ENCODE peak calls at places on chromosomes 4 and X, in six cellular contexts. R is H9, A is IMR-90, K is neuronal stem cell, U is H1, V is trophoblast cell. F is an unnamed sample.

GRCh38 chr4:52546449-52546848 is 112.7 kb downstream of the USP46 start:
- DNase-seq in R (no peak), A (no peak), K (no peak), U (no peak), V (no peak), F (no peak)

GRCh38 chr4:113574636-113575103 is 186.9 kb downstream of the CAMK2D start:
- DNase-seq in R (no peak), A (peak), K (no peak), U (no peak), V (no peak), F (peak)

GRCh38 chrX:52261463-52262194 is 76.9 kb downstream of the MAGED4 start:
- DNase-seq in R (peak), A (peak), K (peak), U (peak), V (peak), F (peak)

GRCh38 chrX:96436105-96436504 is 248.5 kb upstream of the DIAPH2 start:
- DNase-seq in R (no peak), A (peak), K (no peak), U (no peak), V (no peak), F (peak)

GRCh38 chr4:140789752-140790151 is 33.6 kb upstream of the TBC1D9 start:
- DNase-seq in R (no peak), A (peak), K (no peak), U (no peak), V (peak), F (peak)

GRCh38 chrX:40169193-40170086 is 71.7 kb upstream of the BCOR start:
- DNase-seq in R (peak), A (peak), K (no peak), U (peak), V (peak), F (peak)

GRCh38 chrX:136057567-136057966 is 72.3 kb downstream of the SLC9A6 start:
- DNase-seq in R (no peak), A (no peak), K (no peak), U (no peak), V (no peak), F (no peak)

GRCh38 chr4:145812902-145813301 is 125.7 kb downstream of the ZNF827 start:
- DNase-seq in R (no peak), A (no peak), K (no peak), U (no peak), V (peak), F (no peak)

GRCh38 chr4:113952452-113953029 is 26.9 kb downstream of the ARSJ start:
- DNase-seq in R (peak), A (peak), K (peak), U (peak), V (no peak), F (peak)

GRCh38 chrX:18425199-18426003 is at the start of gene CDKL5:
- DNase-seq in R (peak), A (peak), K (peak), U (peak), V (peak), F (peak)

GRCh38 chr4:162237676-162238075 is 73.9 kb upstream of the FSTL5 start:
- DNase-seq in R (no peak), A (no peak), K (no peak), U (no peak), V (no peak), F (no peak)

GRCh38 chrX:100663651-100664050 is 19.7 kb downstream of the SRPX2 start:
- DNase-seq in R (no peak), A (no peak), K (no peak), U (no peak), V (no peak), F (no peak)

GRCh38 chrX:26783512-26784225 is 567.7 kb downstream of the MAGEB5 start:
- DNase-seq in R (peak), A (peak), K (peak), U (peak), V (no peak), F (peak)

GRCh38 chrX:31483336-31483735 is 411.5 kb upstream of the FTHL17 start:
- DNase-seq in R (no peak), A (peak), K (no peak), U (no peak), V (no peak), F (peak)

GRCh38 chr4:29558789-29559188 is 1161.4 kb upstream of the PCDH7 start:
- DNase-seq in R (no peak), A (no peak), K (no peak), U (no peak), V (no peak), F (no peak)

GRCh38 chrX:97639526-97639925 is 755.8 kb downstream of the RPA4 start:
- DNase-seq in R (peak), A (no peak), K (peak), U (peak), V (no peak), F (no peak)

GRCh38 chr4:28562913-28563312 is 1702.3 kb downstream of the STIM2 start:
- DNase-seq in R (no peak), A (no peak), K (no peak), U (no peak), V (no peak), F (no peak)

GRCh38 chrX:32530802-32531403 is 680.4 kb downstream of the DMD start:
- DNase-seq in R (no peak), A (peak), K (peak), U (no peak), V (peak), F (peak)

GRCh38 chr4:7410470-7410869 is 24.3 kb downstream of the PSAPL1 start:
- DNase-seq in R (no peak), A (peak), K (no peak), U (no peak), V (no peak), F (peak)

GRCh38 chrX:128020701-128021100 is 31.5 kb downstream of the ACTRT1 start:
- DNase-seq in R (no peak), A (peak), K (no peak), U (no peak), V (peak), F (peak)

GRCh38 chr4:95059630-95060029 is 301.9 kb downstream of the BMPR1B start:
- DNase-seq in R (no peak), A (no peak), K (no peak), U (no peak), V (no peak), F (no peak)

GRCh38 chr4:37648084-37648817 is 37.9 kb downstream of the RELL1 start:
- DNase-seq in R (peak), A (peak), K (no peak), U (peak), V (peak), F (peak)

GRCh38 chr4:185395255-185395955 is at the start of gene LRP2BP:
- DNase-seq in R (no peak), A (no peak), K (no peak), U (no peak), V (no peak), F (peak)

DNA sequence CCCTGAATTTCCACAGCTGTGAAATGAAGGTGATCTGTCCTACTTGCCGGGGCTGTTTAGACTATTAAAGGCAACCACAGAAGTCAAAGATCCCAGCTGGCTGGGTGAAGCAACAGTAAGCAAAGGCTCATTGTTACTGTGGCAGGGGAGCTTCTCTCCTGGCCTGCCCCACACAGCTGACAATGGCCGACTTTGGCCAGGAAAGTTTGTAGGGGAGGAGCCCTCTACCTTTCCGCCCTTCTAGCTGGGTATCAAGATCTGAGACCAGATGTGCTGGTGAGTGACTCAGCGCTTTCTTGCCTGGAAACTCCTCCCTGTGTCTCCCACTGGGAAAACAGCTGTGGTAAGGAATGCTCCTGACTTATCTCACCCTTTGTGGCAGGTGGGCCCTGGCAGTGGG is 21.1 kb downstream of the RASSF6 start:
- DNase-seq in R (peak), A (peak), K (no peak), U (no peak), V (peak), F (peak)
- H3K9ac ChIP-seq in R (no peak), A (no peak), K (no peak), U (no peak), V (no peak), F (no peak)

DNA sequence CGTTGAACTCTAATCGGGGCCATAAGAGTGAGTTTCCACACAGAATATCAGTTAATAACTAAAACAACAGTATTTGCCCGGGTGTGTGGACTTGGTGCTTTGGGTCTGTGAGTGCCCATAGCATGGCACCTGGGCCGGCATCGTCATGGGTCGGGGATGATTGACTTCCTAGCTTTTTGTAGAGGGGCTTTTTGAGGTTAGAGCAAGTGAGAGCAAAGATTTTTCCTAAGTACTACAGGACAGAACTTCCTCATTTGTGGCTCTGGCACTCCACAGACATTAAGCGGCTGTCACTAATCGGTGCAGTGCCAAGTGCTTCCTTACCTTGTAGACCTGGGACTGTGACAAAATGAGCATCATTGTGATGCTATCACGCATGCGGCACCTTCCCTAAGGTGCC is 81.0 kb downstream of the SHROOM2 start:
- DNase-seq in R (no peak), A (no peak), K (no peak), U (no peak), V (no peak), F (no peak)
- H4K91ac ChIP-seq in R (no peak), A (no peak), K (no peak), U (no peak), V (peak), F (no peak)

DNA sequence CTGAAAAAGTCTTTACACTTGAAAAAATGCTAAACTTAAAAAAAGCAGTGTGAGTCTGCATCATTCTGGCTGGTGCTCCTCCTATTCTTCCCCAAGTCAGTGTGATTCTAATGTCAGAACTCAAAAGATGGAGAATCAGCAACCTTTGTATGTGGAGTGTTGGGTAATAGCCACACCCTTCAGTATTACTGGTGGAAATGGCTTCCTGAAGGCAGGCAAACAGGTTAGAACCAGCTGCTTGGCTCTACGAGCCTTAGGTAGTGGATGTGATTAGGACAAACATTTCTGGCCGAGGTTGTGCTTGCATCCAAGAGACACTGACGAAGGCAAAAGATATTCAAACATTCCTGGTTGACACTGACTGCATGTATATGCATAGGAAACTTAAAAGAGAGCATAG is 353.5 kb upstream of the TACR3 start:
- DNase-seq in R (no peak), A (no peak), K (no peak), U (no peak), V (no peak), F (no peak)
- H3K9ac ChIP-seq in R (no peak), A (no peak), K (no peak), U (no peak), V (no peak), F (no peak)

GRCh38 chr4:76178296-76178695 is 30.1 kb upstream of the NUP54 start:
- DNase-seq in R (no peak), A (no peak), K (no peak), U (no peak), V (no peak), F (no peak)

GRCh38 chr4:76177709-76178108 is 29.5 kb upstream of the NUP54 start:
- DNase-seq in R (no peak), A (no peak), K (no peak), U (no peak), V (no peak), F (no peak)

GRCh38 chr4:76175336-76175735 is 27.1 kb upstream of the NUP54 start:
- DNase-seq in R (no peak), A (no peak), K (no peak), U (no peak), V (no peak), F (no peak)

GRCh38 chr4:76179398-76180318 is 31.5 kb upstream of the NUP54 start:
- DNase-seq in R (peak), A (peak), K (peak), U (peak), V (peak), F (peak)

GRCh38 chr4:76174216-76174615 is 26.0 kb upstream of the NUP54 start:
- DNase-seq in R (no peak), A (no peak), K (no peak), U (no peak), V (no peak), F (no peak)
- H4K91ac ChIP-seq in R (no peak), A (no peak), K (no peak), U (no peak), V (no peak), F (no peak)